ENCODE peak calls at places on chromosome 4, in eight cellular contexts. Z, L, D, K, O, E, V and Q are unnamed samples.

GRCh38 chr4:60724623-60725022 is 475.5 kb upstream of the ADGRL3 start:
- DNase-seq in Z (peak; percentile 23), L (no peak), D (no peak), K (no peak), O (no peak), E (peak; percentile 16), V (no peak), Q (no peak)

GRCh38 chr4:88969271-88969670 is 87.7 kb downstream of the FAM13A start:
- DNase-seq in Z (no peak), L (no peak), D (no peak), K (no peak), O (no peak), E (no peak), V (no peak), Q (no peak)

GRCh38 chr4:56181140-56181950 is 205.9 kb downstream of the AASDH start:
- DNase-seq in Z (no peak), L (no peak), D (no peak), K (no peak), O (no peak), E (no peak), V (no peak), Q (no peak)

GRCh38 chr4:4428966-4429875 is 42.3 kb downstream of the NSG1 start:
- DNase-seq in Z (no peak), L (no peak), D (no peak), K (no peak), O (no peak), E (no peak), V (no peak), Q (no peak)

GRCh38 chr4:83113429-83113786 is 1.1 kb downstream of the PLAC8 start:
- DNase-seq in Z (no peak), L (no peak), D (no peak), K (no peak), O (no peak), E (no peak), V (no peak), Q (no peak)

GRCh38 chr4:112944006-112944405 is 105.4 kb upstream of the ANK2 start:
- DNase-seq in Z (no peak), L (no peak), D (no peak), K (no peak), O (no peak), E (no peak), V (no peak), Q (no peak)

GRCh38 chr4:8342651-8343050 is 73.1 kb downstream of the HTRA3 start:
- DNase-seq in Z (no peak), L (no peak), D (no peak), K (no peak), O (peak; percentile 60), E (no peak), V (no peak), Q (no peak)

GRCh38 chr4:102734116-102734515 is 26.7 kb downstream of the MANBA start:
- DNase-seq in Z (no peak), L (no peak), D (no peak), K (no peak), O (no peak), E (no peak), V (no peak), Q (no peak)

GRCh38 chr4:69860007-69860406 is at the start of gene SULT1E1:
- DNase-seq in Z (no peak), L (no peak), D (no peak), K (no peak), O (no peak), E (no peak), V (no peak), Q (no peak)

GRCh38 chr4:40055873-40056721 is 553 bp upstream of the N4BP2 start:
- DNase-seq in Z (peak; percentile 65), L (peak; percentile 78), D (peak; percentile 69), K (peak; percentile 77), O (peak; percentile 80), E (peak; percentile 68), V (peak; percentile 71), Q (no peak)

GRCh38 chr4:82509029-82509428 is 52.8 kb downstream of the TMEM150C start:
- DNase-seq in Z (no peak), L (no peak), D (no peak), K (no peak), O (no peak), E (no peak), V (no peak), Q (no peak)

GRCh38 chr4:83124079-83124780 is 9.7 kb upstream of the PLAC8 start:
- DNase-seq in Z (no peak), L (no peak), D (no peak), K (no peak), O (no peak), E (no peak), V (no peak), Q (no peak)

GRCh38 chr4:19126903-19127302 is 1105.3 kb upstream of the LCORL start:
- DNase-seq in Z (no peak), L (no peak), D (no peak), K (no peak), O (no peak), E (no peak), V (no peak), Q (no peak)

GRCh38 chr4:181685461-181685860 is 557.7 kb upstream of the TENM3 start:
- DNase-seq in Z (no peak), L (no peak), D (no peak), K (no peak), O (no peak), E (no peak), V (no peak), Q (no peak)

GRCh38 chr4:170589597-170590191 is 499.9 kb upstream of the AADAT start:
- DNase-seq in Z (no peak), L (peak; percentile 30), D (peak; percentile 31), K (no peak), O (no peak), E (no peak), V (no peak), Q (peak; percentile 47)

GRCh38 chr4:123621072-123621705 is 224.6 kb downstream of the SPRY1 start:
- DNase-seq in Z (no peak), L (no peak), D (no peak), K (no peak), O (no peak), E (peak; percentile 32), V (no peak), Q (no peak)

GRCh38 chr4:89829470-89830138 is 7.4 kb downstream of the SNCA start:
- DNase-seq in Z (no peak), L (peak; percentile 35), D (no peak), K (no peak), O (no peak), E (no peak), V (no peak), Q (no peak)

GRCh38 chr4:176383273-176384077 is 63.7 kb downstream of the SPCS3 start:
- DNase-seq in Z (no peak), L (no peak), D (no peak), K (no peak), O (no peak), E (no peak), V (no peak), Q (no peak)

GRCh38 chr4:176385601-176386000 is 65.8 kb downstream of the SPCS3 start:
- DNase-seq in Z (no peak), L (no peak), D (no peak), K (no peak), O (no peak), E (no peak), V (no peak), Q (no peak)

GRCh38 chr4:176376032-176376614 is 56.4 kb downstream of the SPCS3 start:
- DNase-seq in Z (no peak), L (peak; percentile 33), D (peak; percentile 23), K (no peak), O (no peak), E (no peak), V (no peak), Q (no peak)

GRCh38 chr4:176377705-176378302 is 58.0 kb downstream of the SPCS3 start:
- DNase-seq in Z (no peak), L (peak; percentile 21), D (peak; percentile 47), K (no peak), O (no peak), E (no peak), V (no peak), Q (peak; percentile 26)

DNA sequence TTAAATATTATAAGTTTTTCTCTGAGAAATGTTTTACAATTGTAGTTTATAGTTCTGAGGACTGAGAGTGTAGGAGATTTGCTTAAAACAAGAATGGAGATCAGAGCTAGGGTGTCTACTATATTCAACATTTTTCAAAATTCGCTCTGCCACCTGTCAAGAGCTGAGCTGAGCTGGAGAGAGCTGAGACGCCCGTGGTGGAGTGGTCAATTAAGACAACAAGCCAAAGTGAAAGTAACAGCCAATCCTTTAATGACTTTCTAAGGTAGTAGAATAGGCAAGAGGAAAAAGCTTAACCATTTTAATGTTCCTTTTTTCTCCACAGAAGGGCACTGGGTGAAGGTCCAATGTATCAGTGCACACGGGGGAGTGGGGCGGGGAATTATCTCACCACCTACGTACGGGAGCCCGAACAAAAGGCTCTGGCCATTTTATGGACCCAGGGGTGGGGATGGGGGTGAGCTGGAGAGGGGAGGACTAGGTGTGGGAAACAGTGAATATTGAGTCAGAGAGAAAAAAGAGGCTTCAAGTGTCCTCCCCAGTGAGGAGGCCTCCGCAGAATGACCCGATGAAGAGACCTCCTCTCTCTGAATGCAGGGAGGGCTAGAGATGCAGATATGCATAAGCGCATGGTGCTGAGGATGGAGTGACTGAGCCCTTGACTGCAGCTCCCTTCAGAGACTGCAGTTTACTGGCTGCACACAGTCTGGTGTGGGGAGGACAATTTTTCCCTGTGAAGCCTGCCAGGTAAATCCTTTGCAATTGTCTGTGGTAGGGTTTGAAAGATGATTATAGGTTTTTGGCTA is 60.8 kb downstream of the SPCS3 start:
- DNase-seq in Z (no peak), L (no peak), D (no peak), K (no peak), O (no peak), E (no peak), V (no peak), Q (no peak)
- H3K4me3 ChIP-seq in Z (no peak overlapping the region), L (no peak overlapping the region), D (no peak overlapping the region), K (no peak overlapping the region), O (no peak overlapping the region), E (peak overlapping the region; percentile 10), V (no peak overlapping the region), Q (peak overlapping the region; percentile 26)

DNA sequence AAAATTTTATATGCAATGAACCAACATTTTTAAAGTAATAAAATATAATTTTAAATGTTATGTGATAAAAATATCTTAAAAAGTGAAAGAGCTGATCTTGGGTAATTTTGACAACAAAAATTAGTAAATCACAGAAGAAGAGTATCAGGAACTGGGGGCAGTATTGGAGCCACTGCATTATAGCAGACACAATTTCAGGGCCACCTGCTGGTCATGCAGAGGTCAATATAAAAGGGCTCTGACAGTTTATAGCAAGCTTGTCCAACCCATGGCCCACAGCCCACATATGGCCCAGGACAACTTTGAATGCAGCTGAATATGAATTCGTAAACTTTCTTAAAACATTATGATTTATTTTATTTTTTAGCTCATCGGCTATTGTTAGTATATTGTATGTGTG is 13.0 kb upstream of the LEF1 start:
- DNase-seq in Z (no peak), L (peak; percentile 59), D (no peak), K (no peak), O (no peak), E (no peak), V (no peak), Q (no peak)
- TF ChIP-seq CTCF in Z (no peak), L (peak; percentile 66), D (peak; percentile 12), K (no peak), O (no peak), E (no peak), V (no peak), Q (peak; percentile 34)

GRCh38 chr4:150950657-150951056 is 64.4 kb downstream of the LRBA start:
- DNase-seq in Z (no peak), L (no peak), D (peak; percentile 67), K (no peak), O (no peak), E (no peak), V (no peak), Q (no peak)
- H3K4me3 ChIP-seq in Z (no peak overlapping the region), L (no peak overlapping the region), D (no peak overlapping the region), K (no peak overlapping the region), O (no peak overlapping the region), E (no peak overlapping the region), V (no peak overlapping the region), Q (no peak overlapping the region)

GRCh38 chr4:185165605-185166063 is 22.6 kb downstream of the SLC25A4 start:
- DNase-seq in Z (no peak), L (no peak), D (no peak), K (no peak), O (no peak), E (no peak), V (no peak), Q (no peak)
- TF ChIP-seq CTCF in Z (no peak), L (no peak), D (no peak), K (no peak), O (no peak), E (no peak), V (no peak), Q (no peak)